ENCODE peak calls at places on chromosome 18, in six cellular contexts. Y is AG20443; P is fibroblast of the aortic adventitia; K is activated CD8-positive, alpha-beta memory T cell treated with anti-CD3 and anti-CD28 coated beads for 48 hours; V is GM04504; A is stimulated activated CD8-positive, alpha-beta memory T cell treated with anti-CD3 and anti-CD28 coated beads, Interleukin-12 subunit alpha, Interleukin-12 subunit beta, amount 100 ng/mL, for 4 hours. M is an unnamed sample.

GRCh38 chr18:6476201-6476600 is 61.5 kb upstream of the L3MBTL4 start:
- DNase-seq in Y (no peak), P (no peak), K (no peak), V (no peak), A (no peak), M (no peak)

GRCh38 chr18:60684843-60685513 is 312.4 kb upstream of the MC4R start:
- DNase-seq in Y (peak), P (peak), K (no peak), V (no peak), A (no peak), M (peak)

GRCh38 chr18:62850619-62851306 is 135.4 kb downstream of the PHLPP1 start:
- DNase-seq in Y (no peak), P (no peak), K (no peak), V (no peak), A (no peak), M (no peak)

GRCh38 chr18:76306685-76307292 is 188.3 kb downstream of the ZNF516 start:
- DNase-seq in Y (no peak), P (no peak), K (no peak), V (no peak), A (no peak), M (no peak)

GRCh38 chr18:74742573-74742972 is 144.9 kb downstream of the ZNF407 start:
- DNase-seq in Y (peak), P (peak), K (no peak), V (no peak), A (no peak), M (no peak)

GRCh38 chr18:26652501-26652900 is 104.1 kb upstream of the KCTD1 start:
- DNase-seq in Y (no peak), P (no peak), K (no peak), V (no peak), A (no peak), M (no peak)

GRCh38 chr18:51107594-51108305 is 77.7 kb downstream of the SMAD4 start:
- DNase-seq in Y (no peak), P (no peak), K (no peak), V (no peak), A (no peak), M (no peak)

GRCh38 chr18:11994708-11995444 is 13.6 kb downstream of the IMPA2 start:
- DNase-seq in Y (peak), P (peak), K (no peak), V (no peak), A (no peak), M (no peak)

GRCh38 chr18:73879771-73880170 is 267.9 kb downstream of the FBXO15 start:
- DNase-seq in Y (no peak), P (peak), K (no peak), V (no peak), A (no peak), M (no peak)

GRCh38 chr18:23228102-23229051 is 93.1 kb downstream of the CABLES1 start:
- DNase-seq in Y (no peak), P (peak), K (no peak), V (no peak), A (no peak), M (no peak)

GRCh38 chr18:34108206-34108605 is 116.5 kb downstream of the NOL4 start:
- DNase-seq in Y (no peak), P (no peak), K (no peak), V (no peak), A (no peak), M (no peak)

GRCh38 chr18:49768051-49768391 is 45.3 kb downstream of the ACAA2 start:
- DNase-seq in Y (peak), P (peak), K (no peak), V (peak), A (no peak), M (peak)

GRCh38 chr18:78561757-78562445 is 417.7 kb upstream of the SALL3 start:
- DNase-seq in Y (no peak), P (no peak), K (no peak), V (no peak), A (no peak), M (no peak)

GRCh38 chr18:79384151-79384807 is 11.5 kb upstream of the NFATC1 start:
- DNase-seq in Y (no peak), P (no peak), K (no peak), V (no peak), A (no peak), M (no peak)

GRCh38 chr18:60292186-60292585 is 80.4 kb downstream of the MC4R start:
- DNase-seq in Y (no peak), P (no peak), K (no peak), V (no peak), A (no peak), M (no peak)

GRCh38 chr18:50721006-50721405 is 98.8 kb downstream of the MRO start:
- DNase-seq in Y (no peak), P (no peak), K (no peak), V (no peak), A (no peak), M (no peak)

GRCh38 chr18:76260941-76261472 is 234.0 kb downstream of the ZNF516 start:
- DNase-seq in Y (no peak), P (no peak), K (no peak), V (no peak), A (no peak), M (no peak)

GRCh38 chr18:30787410-30787809 is 255.1 kb downstream of the DSC3 start:
- DNase-seq in Y (no peak), P (no peak), K (no peak), V (no peak), A (no peak), M (no peak)

GRCh38 chr18:75219684-75220083 is 9.1 kb downstream of the TSHZ1 start:
- DNase-seq in Y (no peak), P (no peak), K (no peak), V (no peak), A (no peak), M (no peak)

GRCh38 chr18:9403795-9404564 is 69.4 kb downstream of the TWSG1 start:
- DNase-seq in Y (no peak), P (peak), K (no peak), V (no peak), A (no peak), M (no peak)

GRCh38 chr18:79386547-79386946 is 9.2 kb upstream of the NFATC1 start:
- DNase-seq in Y (no peak), P (no peak), K (no peak), V (no peak), A (no peak), M (no peak)

GRCh38 chr18:5630057-5630765 is 86.4 kb upstream of the EPB41L3 start:
- DNase-seq in Y (peak), P (no peak), K (peak), V (no peak), A (no peak), M (no peak)

GRCh38 chr18:59744271-59744721 is 47.1 kb upstream of the CCBE1 start:
- DNase-seq in Y (peak), P (peak), K (no peak), V (peak), A (no peak), M (peak)

GRCh38 chr18:24072743-24073142 is 58.2 kb downstream of the TTC39C start:
- DNase-seq in Y (no peak), P (no peak), K (no peak), V (no peak), A (no peak), M (no peak)

GRCh38 chr18:35178260-35178659 is 62.6 kb upstream of the ZNF397 start:
- DNase-seq in Y (peak), P (peak), K (no peak), V (peak), A (no peak), M (peak)

GRCh38 chr18:71038196-71038595 is 749.4 kb downstream of the SOCS6 start:
- DNase-seq in Y (no peak), P (peak), K (no peak), V (no peak), A (no peak), M (no peak)

GRCh38 chr18:23334569-23334968 is 118.5 kb upstream of the RIOK3 start:
- DNase-seq in Y (no peak), P (no peak), K (no peak), V (no peak), A (no peak), M (no peak)

GRCh38 chr18:49697757-49698595 is 115.4 kb downstream of the ACAA2 start:
- DNase-seq in Y (peak), P (peak), K (no peak), V (peak), A (no peak), M (no peak)

GRCh38 chr18:45330170-45330594 is 285.1 kb upstream of the SLC14A2 start:
- DNase-seq in Y (peak), P (peak), K (no peak), V (no peak), A (no peak), M (no peak)

GRCh38 chr18:75106746-75107145 is 102.2 kb downstream of the PTGR3 start:
- DNase-seq in Y (peak), P (no peak), K (no peak), V (no peak), A (no peak), M (no peak)

GRCh38 chr18:61926532-61926931 is 33.7 kb upstream of the RNF152 start:
- DNase-seq in Y (no peak), P (no peak), K (no peak), V (no peak), A (no peak), M (no peak)

GRCh38 chr18:57956495-57956894 is 87.5 kb upstream of the NEDD4L start:
- DNase-seq in Y (no peak), P (no peak), K (no peak), V (no peak), A (no peak), M (no peak)

GRCh38 chr18:68796936-68797690 is 767 bp upstream of the CCDC102B start:
- DNase-seq in Y (peak), P (peak), K (no peak), V (peak), A (no peak), M (peak)

M was measured in stromal cell of bone marrow.